ENCODE peak calls at places on chromosomes 5 and 9, in five cellular contexts. One of them, this sample, is unnamed.

GRCh38 chr5:56075361-56075760 is 80.6 kb upstream of the IL6ST start:
- DNase-seq in GM23248: peak
- DNase-seq in H1: no peak
- DNase-seq in HCT116: no peak
- DNase-seq in fibroblast of lung: peak
- DNase-seq in this sample: no peak

GRCh38 chr5:170480277-170480676 is 23.5 kb upstream of the KCNIP1 start:
- DNase-seq in GM23248: no peak
- DNase-seq in H1: peak
- DNase-seq in HCT116: no peak
- DNase-seq in fibroblast of lung: no peak
- DNase-seq in this sample: no peak

GRCh38 chr5:98187945-98188344 is 585.5 kb upstream of the RGMB start:
- DNase-seq in GM23248: peak
- DNase-seq in H1: no peak
- DNase-seq in HCT116: no peak
- DNase-seq in fibroblast of lung: peak
- DNase-seq in this sample: no peak

GRCh38 chr9:79800578-79800977 is 228.8 kb downstream of the TLE4 start:
- DNase-seq in GM23248: peak
- DNase-seq in H1: no peak
- DNase-seq in HCT116: no peak
- DNase-seq in fibroblast of lung: no peak
- DNase-seq in this sample: no peak

GRCh38 chr9:98767196-98767595 is 29.2 kb downstream of the ANKS6 start:
- DNase-seq in GM23248: no peak
- DNase-seq in H1: no peak
- DNase-seq in HCT116: no peak
- DNase-seq in fibroblast of lung: no peak
- DNase-seq in this sample: no peak

GRCh38 chr5:7801898-7802614 is 48.9 kb downstream of the CFAP90 start:
- DNase-seq in GM23248: peak
- DNase-seq in H1: no peak
- DNase-seq in HCT116: no peak
- DNase-seq in fibroblast of lung: no peak
- DNase-seq in this sample: no peak

GRCh38 chr5:101390317-101390908 is 487.3 kb upstream of the ST8SIA4 start:
- DNase-seq in GM23248: peak
- DNase-seq in H1: no peak
- DNase-seq in HCT116: peak
- DNase-seq in fibroblast of lung: peak
- DNase-seq in this sample: peak

GRCh38 chr5:123438244-123438643 is 15.0 kb upstream of the CEP120 start:
- DNase-seq in GM23248: no peak
- DNase-seq in H1: no peak
- DNase-seq in HCT116: no peak
- DNase-seq in fibroblast of lung: no peak
- DNase-seq in this sample: no peak

GRCh38 chr9:116316231-116316630 is 162.6 kb downstream of the PAPPA start:
- DNase-seq in GM23248: no peak
- DNase-seq in H1: no peak
- DNase-seq in HCT116: no peak
- DNase-seq in fibroblast of lung: no peak
- DNase-seq in this sample: no peak

GRCh38 chr5:73592546-73592945 is 27.0 kb downstream of the UTP15 start:
- DNase-seq in GM23248: peak
- DNase-seq in H1: no peak
- DNase-seq in HCT116: no peak
- DNase-seq in fibroblast of lung: peak
- DNase-seq in this sample: no peak

GRCh38 chr9:135971106-135971766 is 10.1 kb upstream of the UBAC1 start:
- DNase-seq in GM23248: peak
- DNase-seq in H1: no peak
- DNase-seq in HCT116: no peak
- DNase-seq in fibroblast of lung: peak
- DNase-seq in this sample: no peak

GRCh38 chr9:135968083-135968476 is 6.9 kb upstream of the UBAC1 start:
- DNase-seq in GM23248: no peak
- DNase-seq in H1: no peak
- DNase-seq in HCT116: no peak
- DNase-seq in fibroblast of lung: no peak
- DNase-seq in this sample: no peak

GRCh38 chr9:135970128-135970815 is 9.1 kb upstream of the UBAC1 start:
- DNase-seq in GM23248: no peak
- DNase-seq in H1: no peak
- DNase-seq in HCT116: no peak
- DNase-seq in fibroblast of lung: no peak
- DNase-seq in this sample: no peak

GRCh38 chr9:135968601-135969000 is 7.4 kb upstream of the UBAC1 start:
- DNase-seq in GM23248: no peak
- DNase-seq in H1: no peak
- DNase-seq in HCT116: no peak
- DNase-seq in fibroblast of lung: no peak
- DNase-seq in this sample: no peak

GRCh38 chr9:135969064-135969683 is 8.0 kb upstream of the UBAC1 start:
- DNase-seq in GM23248: no peak
- DNase-seq in H1: no peak
- DNase-seq in HCT116: no peak
- DNase-seq in fibroblast of lung: peak
- DNase-seq in this sample: no peak
- H3K9ac ChIP-seq in GM23248: no peak
- H3K9ac ChIP-seq in H1: no peak
- H3K9ac ChIP-seq in HCT116: no peak
- H3K9ac ChIP-seq in fibroblast of lung: no peak
- H3K9ac ChIP-seq in this sample: no peak

GRCh38 chr9:135123735-135124134 is 36.3 kb downstream of the OLFM1 start:
- DNase-seq in GM23248: no peak
- DNase-seq in H1: no peak
- DNase-seq in HCT116: no peak
- DNase-seq in fibroblast of lung: no peak
- DNase-seq in this sample: no peak

GRCh38 chr9:135120249-135120648 is 32.8 kb downstream of the OLFM1 start:
- DNase-seq in GM23248: no peak
- DNase-seq in H1: no peak
- DNase-seq in HCT116: no peak
- DNase-seq in fibroblast of lung: no peak
- DNase-seq in this sample: no peak

GRCh38 chr9:135119496-135120064 is 32.1 kb downstream of the OLFM1 start:
- DNase-seq in GM23248: no peak
- DNase-seq in H1: no peak
- DNase-seq in HCT116: no peak
- DNase-seq in fibroblast of lung: no peak
- DNase-seq in this sample: no peak

GRCh38 chr9:135123145-135123544 is 35.7 kb downstream of the OLFM1 start:
- DNase-seq in GM23248: no peak
- DNase-seq in H1: no peak
- DNase-seq in HCT116: no peak
- DNase-seq in fibroblast of lung: no peak
- DNase-seq in this sample: no peak

GRCh38 chr9:135122316-135122715 is 34.8 kb downstream of the OLFM1 start:
- DNase-seq in GM23248: no peak
- DNase-seq in H1: no peak
- DNase-seq in HCT116: no peak
- DNase-seq in fibroblast of lung: no peak
- DNase-seq in this sample: no peak
- H3K4me3 ChIP-seq in GM23248: no peak
- H3K4me3 ChIP-seq in H1: no peak
- H3K4me3 ChIP-seq in HCT116: no peak
- H3K4me3 ChIP-seq in fibroblast of lung: no peak
- H3K4me3 ChIP-seq in this sample: no peak

DNA sequence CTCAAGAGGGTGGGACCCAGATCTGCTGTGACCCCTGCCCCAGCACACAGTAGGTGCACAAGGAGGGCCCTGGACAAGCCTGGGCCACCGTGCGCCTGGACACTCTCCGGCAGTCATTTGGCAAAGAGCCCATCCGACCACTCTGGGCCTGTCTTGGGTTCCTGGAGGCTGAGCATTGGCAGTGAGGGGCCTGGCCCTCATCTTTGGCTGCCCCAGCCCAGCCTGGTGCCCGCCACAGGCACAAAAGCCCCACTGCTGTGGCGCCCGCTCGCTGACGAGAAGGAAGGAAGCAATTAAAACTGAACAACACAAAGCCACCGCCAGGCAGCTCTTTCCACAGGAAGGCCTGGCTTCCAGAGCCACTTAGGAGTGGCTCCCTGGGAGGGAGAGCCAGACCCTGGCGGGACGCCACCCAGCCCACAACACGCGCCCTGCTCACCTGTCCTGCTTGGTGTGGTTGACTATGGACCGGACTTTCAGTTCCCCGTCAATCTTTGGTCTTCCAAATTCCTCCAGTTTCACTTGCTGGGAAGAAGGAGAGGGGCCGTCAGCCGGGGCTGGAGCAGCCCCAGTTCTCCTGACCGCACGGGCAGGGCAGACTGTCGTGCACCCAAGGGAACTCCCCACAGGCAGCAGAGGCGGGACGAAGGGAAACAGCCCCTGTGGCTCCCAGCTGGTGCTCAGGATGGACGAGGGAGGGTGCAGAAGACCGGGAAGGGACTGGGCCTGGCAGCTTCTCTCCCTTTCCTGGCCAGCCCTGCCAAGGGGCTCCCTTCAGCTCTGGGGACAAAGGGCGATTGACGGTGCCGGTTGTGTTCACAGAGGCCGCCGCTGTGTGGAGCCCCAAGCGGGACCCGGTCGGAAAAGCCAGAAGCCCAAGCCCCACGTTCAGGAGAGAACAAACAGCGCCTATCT is 50.9 kb upstream of the SARDH start:
- DNase-seq in GM23248: no peak
- DNase-seq in H1: no peak
- DNase-seq in HCT116: no peak
- DNase-seq in fibroblast of lung: no peak
- DNase-seq in this sample: no peak
- H3K9ac ChIP-seq in GM23248: no peak
- H3K9ac ChIP-seq in H1: no peak
- H3K9ac ChIP-seq in HCT116: no peak
- H3K9ac ChIP-seq in fibroblast of lung: no peak
- H3K9ac ChIP-seq in this sample: no peak

DNA sequence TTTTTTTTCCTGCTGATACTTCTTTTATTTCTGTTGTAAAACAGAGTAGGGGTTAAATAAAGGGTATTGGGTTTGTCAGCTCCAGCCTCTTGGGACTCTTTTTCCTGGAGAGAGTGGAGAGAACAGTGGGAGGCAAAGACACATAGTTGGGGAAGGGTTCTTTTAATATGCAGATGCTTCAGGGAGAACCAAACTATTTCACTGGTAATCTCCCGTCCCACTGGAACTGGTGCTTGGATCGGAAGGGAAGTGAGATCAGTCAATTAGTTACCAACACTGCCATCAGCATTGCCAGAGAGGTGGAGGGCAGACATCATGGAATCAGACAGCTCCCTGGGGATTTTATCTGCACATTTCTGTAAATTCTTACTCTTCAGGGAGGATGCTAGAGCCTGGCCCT is 47.6 kb upstream of the ELOVL7 start:
- DNase-seq in GM23248: no peak
- DNase-seq in H1: no peak
- DNase-seq in HCT116: no peak
- DNase-seq in fibroblast of lung: no peak
- DNase-seq in this sample: peak
- H3K4me3 ChIP-seq in GM23248: no peak
- H3K4me3 ChIP-seq in H1: no peak
- H3K4me3 ChIP-seq in HCT116: no peak
- H3K4me3 ChIP-seq in fibroblast of lung: no peak
- H3K4me3 ChIP-seq in this sample: no peak

DNA sequence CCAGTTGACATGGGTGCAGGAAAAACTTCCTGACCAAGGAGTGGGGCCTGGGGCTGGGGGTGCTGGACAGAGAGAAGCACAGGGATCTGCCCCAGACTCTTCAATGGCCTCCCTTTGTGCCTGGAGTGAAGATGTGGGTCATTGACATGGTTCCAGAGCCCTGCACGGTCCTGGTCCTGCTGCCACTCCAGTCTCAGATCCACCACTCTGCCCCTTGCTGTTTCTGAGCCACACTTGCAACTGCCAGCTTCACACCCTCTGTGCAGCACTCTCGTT is 10.1 kb downstream of the PIP5K1B start:
- DNase-seq in GM23248: no peak
- DNase-seq in H1: no peak
- DNase-seq in HCT116: no peak
- DNase-seq in fibroblast of lung: no peak
- DNase-seq in this sample: no peak
- H3K9ac ChIP-seq in GM23248: no peak
- H3K9ac ChIP-seq in H1: no peak
- H3K9ac ChIP-seq in HCT116: no peak
- H3K9ac ChIP-seq in fibroblast of lung: no peak
- H3K9ac ChIP-seq in this sample: no peak

This sample was measured in NT2/D1.